ENCODE peak calls at places on chromosomes 12 and 14, in seven cellular contexts. K, A, B, X, G, E and V are unnamed samples.

GRCh38 chr12:1846421-1847405 is 26.3 kb downstream of the LRTM2 start:
- DNase-seq in X (no peak), K (no peak), E (no peak), B (no peak), G (peak), A (no peak), V (no peak)

GRCh38 chr14:92475451-92476187 is 38.0 kb upstream of the RIN3 start:
- DNase-seq in K (peak), E (peak), B (no peak), A (no peak), G (no peak), X (no peak), V (no peak)

GRCh38 chr12:7058163-7058845 is 2.2 kb upstream of the C1S start:
- DNase-seq in K (peak), B (no peak), G (no peak), X (no peak), E (no peak), A (no peak), V (no peak)

GRCh38 chr14:99531221-99532096 is 50.2 kb downstream of the CCNK start:
- DNase-seq in X (peak), A (peak), B (peak), K (no peak), G (no peak), E (no peak), V (peak)

GRCh38 chr12:47938093-47938492 is 25.3 kb upstream of the TMEM106C start:
- DNase-seq in A (no peak), K (no peak), E (no peak), G (no peak), B (peak), X (no peak), V (peak)

GRCh38 chr12:5586201-5586600 is 154.3 kb downstream of the NTF3 start:
- DNase-seq in A (no peak), G (no peak), K (peak), E (no peak), B (peak), X (peak), V (peak)

GRCh38 chr14:97458302-97459137 is 661.3 kb downstream of the VRK1 start:
- DNase-seq in K (no peak), G (peak), X (peak), B (no peak), E (peak), A (no peak), V (no peak)

GRCh38 chr14:101665478-101666078 is 95.9 kb upstream of the PPP2R5C start:
- DNase-seq in X (peak), E (peak), K (peak), B (peak), A (peak), G (peak), V (peak)

GRCh38 chr14:47040490-47040889 is 388.9 kb upstream of the RPL10L start:
- DNase-seq in G (peak), X (peak), K (no peak), B (peak), A (peak), E (no peak), V (no peak)

GRCh38 chr12:93256258-93256969 is 121.3 kb upstream of the NUDT4 start:
- DNase-seq in E (no peak), G (no peak), X (no peak), B (no peak), A (no peak), K (no peak), V (no peak)

GRCh38 chr12:20602671-20603402 is 92.3 kb upstream of the SLCO1C1 start:
- DNase-seq in A (no peak), K (no peak), B (peak), G (no peak), X (no peak), E (no peak), V (peak)

GRCh38 chr14:95953111-95953724 is 76.6 kb downstream of the TUNAR start:
- DNase-seq in G (no peak), X (peak), B (no peak), A (peak), K (peak), E (peak), V (no peak)

DNA sequence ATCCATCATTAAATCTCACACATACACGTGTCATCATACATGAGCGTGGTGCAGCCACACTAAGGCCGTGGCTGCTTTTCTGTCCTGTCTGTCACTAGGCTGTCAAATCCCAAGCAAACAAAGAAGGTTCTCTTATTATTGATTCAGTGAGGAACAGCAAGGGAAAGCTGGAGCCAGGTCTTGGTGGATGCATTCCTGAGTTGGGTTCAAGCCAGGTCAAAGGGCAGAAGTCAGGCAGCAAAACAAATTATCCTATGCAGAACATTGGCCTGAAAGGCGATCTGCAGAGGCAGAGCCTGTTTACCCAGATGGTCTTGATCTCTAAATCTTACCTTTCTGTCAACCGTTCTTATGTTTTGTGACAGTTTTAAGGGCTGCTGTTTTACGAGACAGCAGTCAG is 252.3 kb downstream of the NEDD1 start:
- DNase-seq in K (no peak), A (no peak), E (no peak), X (no peak), G (no peak), B (no peak), V (no peak)
- H2AK5ac ChIP-seq in K (no peak), A (no peak), E (no peak), X (no peak), G (no peak), B (no peak), V (no peak)

DNA sequence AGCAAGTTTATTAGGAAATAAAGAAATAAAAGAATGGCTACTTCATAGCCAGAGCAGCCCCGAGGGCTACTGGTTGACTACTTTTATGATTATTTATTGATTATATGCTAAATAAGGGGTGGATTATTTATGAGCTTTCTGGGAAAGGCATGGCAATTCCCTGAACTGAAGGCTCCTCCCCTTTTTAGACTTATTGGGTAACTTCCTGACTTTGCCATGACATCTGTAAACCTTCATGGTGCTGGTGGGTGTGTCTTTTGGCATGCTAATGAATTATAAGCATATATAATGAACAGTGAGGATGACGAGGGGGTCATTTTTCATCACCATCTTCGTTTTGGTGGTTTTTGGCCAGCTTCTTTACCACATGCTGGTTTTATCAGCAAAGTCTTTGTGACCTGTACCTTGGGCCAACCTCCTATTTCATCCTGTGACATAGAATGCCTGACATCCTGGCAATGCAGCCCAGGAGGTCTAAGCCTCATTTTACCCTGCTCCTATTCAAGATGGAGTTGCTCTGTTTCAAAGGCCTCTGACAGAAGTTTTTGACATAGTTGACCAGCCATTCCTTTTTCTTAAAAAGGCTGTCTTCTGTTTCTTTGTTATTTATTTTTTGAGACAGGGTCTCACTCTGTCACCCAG is 11.1 kb upstream of the PTGES3 start:
- DNase-seq in K (peak), B (no peak), G (no peak), X (no peak), A (no peak), E (no peak), V (no peak)
- H4K8ac ChIP-seq in K (no peak), B (no peak), G (no peak), X (no peak), A (no peak), E (no peak), V (no peak)

GRCh38 chr12:116783503-116784237 is 45.6 kb downstream of the RNFT2 start:
- DNase-seq in A (no peak), B (no peak), E (no peak), G (no peak), K (no peak), X (no peak), V (no peak)
- H2AK5ac ChIP-seq in A (no peak), B (no peak), E (no peak), G (no peak), K (no peak), X (no peak), V (no peak)

DNA sequence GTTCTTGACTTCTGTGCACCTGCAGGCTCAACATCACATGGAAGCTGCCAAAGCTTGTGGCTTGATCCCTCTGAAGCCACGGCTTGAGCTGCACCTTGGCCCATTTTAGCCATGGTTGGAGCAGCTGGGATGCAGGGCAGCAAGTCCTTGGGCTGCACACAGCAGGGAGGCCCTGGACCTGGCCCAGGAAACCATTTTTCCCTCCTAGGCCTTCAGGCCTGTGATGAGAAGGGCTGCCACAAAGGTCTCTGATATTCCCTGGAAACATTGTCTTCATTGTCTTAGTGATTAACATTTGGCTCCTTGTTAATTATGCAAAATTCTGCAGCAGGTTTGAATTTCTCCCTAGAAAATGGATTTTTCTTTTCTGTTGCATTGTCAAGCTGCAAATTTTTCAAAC is 394.1 kb upstream of the FAR2 start:
- DNase-seq in K (no peak), X (no peak), E (no peak), A (no peak), B (no peak), G (no peak), V (no peak)
- H4K8ac ChIP-seq in K (no peak), X (no peak), E (no peak), A (no peak), B (no peak), G (no peak), V (no peak)

GRCh38 chr12:89108265-89108664 is 244.0 kb downstream of the DUSP6 start:
- DNase-seq in K (no peak), X (no peak), E (no peak), G (no peak), B (no peak), A (no peak), V (no peak)

GRCh38 chr12:89101440-89101839 is 250.9 kb downstream of the DUSP6 start:
- DNase-seq in A (no peak), E (no peak), K (no peak), X (no peak), G (no peak), B (no peak), V (no peak)

GRCh38 chr12:89106950-89107349 is 245.4 kb downstream of the DUSP6 start:
- DNase-seq in E (no peak), G (no peak), B (no peak), A (no peak), K (no peak), X (no peak), V (no peak)

GRCh38 chr12:89105243-89105642 is 247.1 kb downstream of the DUSP6 start:
- DNase-seq in G (no peak), B (no peak), A (no peak), K (no peak), X (no peak), E (no peak), V (no peak)

DNA sequence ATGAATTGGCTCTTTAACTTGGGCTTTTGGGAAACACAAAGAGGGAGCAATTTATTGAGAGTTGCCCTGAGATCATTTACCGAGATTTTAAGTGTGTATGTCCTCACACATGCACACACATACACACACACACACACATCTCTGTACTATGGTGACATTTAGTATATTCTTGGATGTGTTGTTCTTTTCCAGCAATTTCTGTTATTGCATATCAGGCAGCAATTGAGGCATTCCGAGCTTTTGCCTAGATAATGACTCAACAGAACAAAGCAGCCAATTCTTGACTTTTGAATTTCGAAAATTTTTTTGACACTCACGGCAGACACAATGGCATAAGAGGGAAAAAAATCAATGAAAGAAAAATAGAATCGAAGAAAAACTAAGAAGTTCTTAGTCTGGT is 248.5 kb downstream of the DUSP6 start:
- DNase-seq in A (no peak), B (no peak), K (no peak), G (no peak), X (no peak), E (no peak), V (no peak)
- H2AK5ac ChIP-seq in A (no peak), B (no peak), K (no peak), G (no peak), X (no peak), E (no peak), V (no peak)